ENCODE peak calls at places on chromosomes 4 and X, in six cellular contexts. L, H, I, K, A and W are unnamed samples.
A peak's percentile ranks its signal among the peaks of the same experiment; 100 is the strongest.

GRCh38 chrX:47574096-47574553 is 8.1 kb upstream of the TIMP1 start:
- DNase-seq in L (peak; percentile 70), H (no peak), I (no peak), K (no peak), A (no peak), W (no peak)

GRCh38 chr4:169940460-169940859 is 85.7 kb downstream of the MFAP3L start:
- DNase-seq in L (no peak), H (no peak), I (no peak), K (no peak), A (no peak), W (peak; percentile 37)

GRCh38 chr4:4574792-4575191 is 32.9 kb upstream of the STX18 start:
- DNase-seq in L (peak; percentile 87), H (no peak), I (peak; percentile 68), K (no peak), A (peak; percentile 61), W (no peak)

GRCh38 chrX:119647089-119647488 is 40.9 kb upstream of the NKRF start:
- DNase-seq in L (no peak), H (no peak), I (no peak), K (no peak), A (no peak), W (no peak)

GRCh38 chr4:112302320-112303274 is 5.4 kb downstream of the ALPK1 start:
- DNase-seq in L (no peak), H (no peak), I (no peak), K (no peak), A (no peak), W (no peak)

GRCh38 chr4:183449193-183449888 is 4.9 kb downstream of the CDKN2AIP start:
- DNase-seq in L (no peak), H (peak; percentile 29), I (no peak), K (no peak), A (no peak), W (no peak)

GRCh38 chr4:107519057-107519456 is 201.0 kb downstream of the PAPSS1 start:
- DNase-seq in L (no peak), H (no peak), I (no peak), K (no peak), A (peak; percentile 1), W (peak; percentile 16)

GRCh38 chr4:179076865-179077264 is 1634.6 kb upstream of the AGA start:
- DNase-seq in L (no peak), H (no peak), I (no peak), K (no peak), A (peak; percentile 4), W (no peak)

GRCh38 chr4:100314057-100314456 is 123.8 kb upstream of the DDIT4L start:
- DNase-seq in L (no peak), H (no peak), I (no peak), K (no peak), A (no peak), W (no peak)

GRCh38 chr4:167032876-167033275 is 201.4 kb downstream of the SPOCK3 start:
- DNase-seq in L (no peak), H (no peak), I (no peak), K (no peak), A (no peak), W (no peak)

GRCh38 chrX:1450381-1451161 is 2.1 kb downstream of the ASMTL start:
- DNase-seq in L (peak; percentile 32), H (no peak), I (no peak), K (no peak), A (no peak), W (no peak)

GRCh38 chrX:140712413-140713173 is 3.0 kb downstream of the LINC00632 start:
- DNase-seq in L (peak; percentile 85), H (no peak), I (peak; percentile 30), K (peak; percentile 52), A (peak; percentile 64), W (peak; percentile 46)

GRCh38 chr4:129623233-129623632 is 527.3 kb downstream of the C4orf33 start:
- DNase-seq in L (no peak), H (no peak), I (no peak), K (no peak), A (no peak), W (no peak)

GRCh38 chr4:56425518-56425917 is 9.9 kb downstream of the PPAT start:
- DNase-seq in L (no peak), H (no peak), I (no peak), K (peak; percentile 52), A (no peak), W (no peak)

GRCh38 chr4:114072781-114073180 is 93.3 kb upstream of the ARSJ start:
- DNase-seq in L (no peak), H (no peak), I (no peak), K (no peak), A (no peak), W (no peak)

GRCh38 chr4:39932776-39933402 is 44.8 kb downstream of the PDS5A start:
- DNase-seq in L (no peak), H (no peak), I (no peak), K (no peak), A (no peak), W (no peak)

GRCh38 chrX:100768679-100769338 is 36.9 kb upstream of the SYTL4 start:
- DNase-seq in L (peak; percentile 93), H (peak; percentile 10), I (peak; percentile 81), K (peak; percentile 57), A (peak; percentile 39), W (peak; percentile 84)

GRCh38 chr4:101282076-101282844 is 65.1 kb downstream of the PPP3CA start:
- DNase-seq in L (no peak), H (no peak), I (no peak), K (no peak), A (no peak), W (no peak)

GRCh38 chr4:146520894-146521542 is 722 bp downstream of the SLC10A7 start:
- DNase-seq in L (no peak), H (no peak), I (no peak), K (no peak), A (peak; percentile 30), W (peak; percentile 37)

GRCh38 chr4:100555791-100556190 is 38.0 kb upstream of the EMCN start:
- DNase-seq in L (no peak), H (no peak), I (no peak), K (no peak), A (no peak), W (no peak)

GRCh38 chr4:89915151-89915550 is 20.5 kb downstream of the MMRN1 start:
- DNase-seq in L (no peak), H (no peak), I (no peak), K (no peak), A (no peak), W (no peak)

GRCh38 chrX:68343551-68343950 is 89.7 kb downstream of the OPHN1 start:
- DNase-seq in L (no peak), H (peak; percentile 3), I (no peak), K (no peak), A (no peak), W (no peak)

GRCh38 chr4:140240237-140240636 is 86.3 kb upstream of the MAML3 start:
- DNase-seq in L (no peak), H (no peak), I (no peak), K (no peak), A (no peak), W (no peak)

GRCh38 chr4:86816463-86817107 is 32.6 kb downstream of the SLC10A6 start:
- DNase-seq in L (no peak), H (no peak), I (peak; percentile 52), K (no peak), A (no peak), W (no peak)

GRCh38 chr4:16158504-16158852 is 67.8 kb downstream of the TAPT1 start:
- DNase-seq in L (no peak), H (no peak), I (no peak), K (no peak), A (no peak), W (no peak)

GRCh38 chr4:19803406-19803805 is 448.3 kb upstream of the SLIT2 start:
- DNase-seq in L (no peak), H (no peak), I (no peak), K (no peak), A (no peak), W (no peak)

GRCh38 chr4:40564004-40564403 is 65.7 kb downstream of the RBM47 start:
- DNase-seq in L (no peak), H (no peak), I (no peak), K (no peak), A (peak; percentile 66), W (no peak)

GRCh38 chr4:118112647-118113046 is 78.4 kb downstream of the NDST3 start:
- DNase-seq in L (no peak), H (no peak), I (no peak), K (no peak), A (peak; percentile 5), W (no peak)

GRCh38 chrX:15151267-15152196 is 118.4 kb downstream of the ASB9 start:
- DNase-seq in L (no peak), H (no peak), I (no peak), K (no peak), A (peak; percentile 31), W (no peak)

GRCh38 chrX:153526801-153527599 is 9.6 kb downstream of the ATP2B3 start:
- DNase-seq in L (no peak), H (no peak), I (no peak), K (no peak), A (no peak), W (no peak)

GRCh38 chrX:100615015-100615414 is 21.6 kb downstream of the TSPAN6 start:
- DNase-seq in L (no peak), H (peak; percentile 10), I (no peak), K (peak; percentile 27), A (peak; percentile 39), W (peak; percentile 60)

GRCh38 chrX:144896323-144896722 is 351.0 kb upstream of the SPANXN1 start:
- DNase-seq in L (no peak), H (no peak), I (no peak), K (no peak), A (no peak), W (no peak)